ENCODE peak calls at places on chromosomes 7 and 10, in nine cellular contexts. E, T, A, K, H, V, C, J and X are unnamed samples.

GRCh38 chr10:44352316-44353127 is 32.4 kb downstream of the CXCL12 start:
- DNase-seq in E (peak), T (peak), A (peak), K (no peak), H (peak), V (no peak), C (peak), J (no peak), X (peak)

GRCh38 chr7:85023066-85023687 is 163.7 kb downstream of the SEMA3D start:
- DNase-seq in E (peak), T (no peak), A (no peak), K (peak), H (no peak), V (no peak), C (peak), J (peak), X (peak)

GRCh38 chr10:86663576-86664369 is 4.5 kb upstream of the LDB3 start:
- DNase-seq in E (no peak), T (no peak), A (no peak), K (no peak), H (no peak), V (no peak), C (no peak), J (no peak), X (peak)

GRCh38 chr10:132397036-132397541 is at the start of gene PWWP2B:
- DNase-seq in E (peak), T (peak), A (peak), K (no peak), H (peak), V (peak), C (peak), J (no peak), X (peak)

GRCh38 chr7:51647931-51648351 is 331.3 kb upstream of the COBL start:
- DNase-seq in E (no peak), T (peak), A (peak), K (no peak), H (no peak), V (no peak), C (peak), J (peak), X (no peak)

GRCh38 chr7:158274404-158274811 is 313.2 kb downstream of the PTPRN2 start:
- DNase-seq in E (no peak), T (no peak), A (no peak), K (no peak), H (peak), V (no peak), C (no peak), J (no peak), X (no peak)

GRCh38 chr10:77195101-77195500 is 442.5 kb downstream of the KCNMA1 start:
- DNase-seq in E (peak), T (no peak), A (no peak), K (peak), H (no peak), V (no peak), C (no peak), J (no peak), X (no peak)

GRCh38 chr7:25952277-25953057 is 199.5 kb upstream of the NFE2L3 start:
- DNase-seq in E (no peak), T (no peak), A (no peak), K (no peak), H (peak), V (no peak), C (peak), J (peak), X (no peak)

GRCh38 chr10:22415072-22415471 is 69.8 kb downstream of the SPAG6 start:
- DNase-seq in E (no peak), T (no peak), A (no peak), K (no peak), H (no peak), V (no peak), C (no peak), J (no peak), X (no peak)

GRCh38 chr7:17336168-17336567 is 37.7 kb downstream of the AHR start:
- DNase-seq in E (no peak), T (no peak), A (no peak), K (no peak), H (no peak), V (no peak), C (no peak), J (no peak), X (no peak)

GRCh38 chr7:15832996-15833395 is 146.5 kb upstream of the MEOX2 start:
- DNase-seq in E (no peak), T (peak), A (no peak), K (no peak), H (no peak), V (no peak), C (peak), J (no peak), X (peak)

GRCh38 chr7:155265960-155266359 is 31.7 kb upstream of the INSIG1 start:
- DNase-seq in E (no peak), T (no peak), A (no peak), K (no peak), H (no peak), V (no peak), C (no peak), J (no peak), X (no peak)

GRCh38 chr10:84429926-84430520 is 101.6 kb downstream of the CCSER2 start:
- DNase-seq in E (peak), T (peak), A (peak), K (peak), H (no peak), V (peak), C (peak), J (peak), X (peak)

GRCh38 chr10:13518076-13518692 is 10.6 kb downstream of the BEND7 start:
- DNase-seq in E (peak), T (no peak), A (no peak), K (no peak), H (peak), V (no peak), C (no peak), J (no peak), X (no peak)
- TF ChIP-seq CTCF in E (peak), T (no peak), A (no peak), K (peak), H (no peak), V (no peak), C (no peak), J (peak), X (peak)

GRCh38 chr7:341841-342638 is 52.1 kb downstream of the FOXL3 start:
- DNase-seq in E (no peak), T (peak), A (peak), K (no peak), H (peak), V (no peak), C (peak), J (peak), X (peak)
- TF ChIP-seq POLR2A in E (no peak), T (no peak), A (no peak), K (no peak), H (no peak), V (no peak), C (peak), J (no peak), X (no peak)

GRCh38 chr7:124765401-124766352 is at the start of gene GPR37:
- DNase-seq in E (peak), T (peak), A (peak), K (peak), H (peak), V (no peak), C (peak), J (no peak), X (peak)
- TF ChIP-seq CTCF in E (peak), T (peak), A (no peak), K (no peak), H (no peak), V (peak), C (no peak), J (no peak), X (no peak)

DNA sequence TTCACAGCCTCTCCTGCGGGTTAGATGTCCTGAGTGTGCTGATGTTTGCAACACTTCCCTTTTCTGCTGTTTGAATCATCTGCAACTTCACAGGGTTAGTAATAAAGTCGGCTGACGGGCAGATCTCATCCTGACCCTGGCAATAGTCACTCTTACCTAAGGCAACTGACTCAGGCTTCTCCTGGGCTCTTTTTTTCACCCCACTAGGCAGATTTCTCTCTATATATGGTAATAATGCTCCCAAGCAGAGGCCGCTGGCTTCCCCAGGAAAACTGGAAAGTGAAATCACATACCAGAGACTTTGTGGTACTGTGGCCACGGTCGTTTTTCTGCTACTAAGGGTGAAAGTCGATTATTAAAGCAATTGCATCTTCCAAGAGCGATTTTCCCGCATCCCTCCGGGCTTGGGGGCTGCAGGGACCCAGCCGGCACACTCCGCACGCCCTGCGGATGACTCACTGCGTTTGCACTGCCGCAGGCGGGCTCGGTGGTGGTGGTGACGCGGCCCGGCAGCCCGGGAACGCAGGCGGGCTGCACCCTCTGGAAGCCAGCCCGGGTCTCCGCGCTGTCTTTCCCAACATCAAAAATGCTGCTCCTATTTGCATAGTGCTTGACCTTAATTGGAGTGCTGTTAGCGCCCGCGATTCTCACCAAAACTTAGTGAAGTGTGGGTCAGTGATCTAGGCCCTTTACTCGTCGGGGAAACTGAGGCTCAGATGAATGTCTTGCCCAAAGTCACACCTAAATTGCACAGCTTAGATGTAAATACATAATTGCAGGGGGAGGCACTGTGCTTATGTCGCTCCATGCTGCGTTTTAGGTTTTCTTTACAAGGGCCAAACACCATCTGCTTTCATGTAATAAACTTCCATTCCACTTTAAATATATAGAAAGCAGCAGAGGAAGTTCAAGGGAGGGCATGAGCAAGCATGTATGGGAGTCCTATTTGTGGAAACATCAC is 47.6 kb upstream of the ITGB1 start:
- DNase-seq in E (peak), T (peak), A (peak), K (peak), H (peak), V (peak), C (peak), J (peak), X (peak)
- TF ChIP-seq POLR2A in E (peak), T (peak), A (no peak), K (no peak), H (no peak), V (peak), C (peak), J (peak), X (peak)

DNA sequence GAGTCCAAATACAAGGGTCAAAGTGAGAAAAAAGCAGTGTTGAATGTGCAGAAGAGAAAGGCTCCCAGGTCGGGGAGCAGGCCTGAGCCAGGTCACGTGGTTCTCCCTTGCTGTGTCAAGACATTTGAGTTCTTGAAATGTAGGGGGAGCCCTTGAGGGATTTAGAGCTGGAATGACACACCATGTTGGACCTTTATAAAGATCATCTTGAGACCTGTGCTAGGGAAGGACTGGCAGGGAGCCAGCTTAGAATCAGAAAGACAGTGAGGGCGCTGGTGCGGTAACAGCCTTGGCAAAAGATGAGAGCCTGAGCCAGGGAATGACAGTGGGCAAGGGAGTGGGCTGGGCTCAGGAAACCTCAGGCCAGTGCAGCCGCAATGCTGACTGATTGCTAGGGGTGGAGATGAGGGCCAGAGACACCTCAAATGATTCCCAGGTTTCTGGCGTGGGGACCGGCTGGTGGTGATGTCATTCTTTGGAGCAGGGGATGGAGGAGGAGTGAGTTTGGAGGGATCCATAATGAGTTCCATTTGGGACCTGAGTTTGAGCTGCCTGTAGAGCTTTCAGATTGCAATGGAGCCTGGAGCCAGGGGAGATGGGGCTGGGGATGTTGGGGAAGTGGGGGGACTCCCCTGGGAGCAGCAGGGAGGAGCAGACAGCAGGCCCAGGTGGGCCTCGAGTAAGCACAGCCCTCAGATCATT is 120.2 kb downstream of the PTPN20 start:
- DNase-seq in E (no peak), T (no peak), A (no peak), K (peak), H (no peak), V (no peak), C (no peak), J (no peak), X (peak)
- TF ChIP-seq CTCF in E (no peak), T (no peak), A (no peak), K (no peak), H (no peak), V (no peak), C (no peak), J (no peak), X (no peak)

GRCh38 chr7:7182156-7183060 is at the start of gene C1GALT1:
- DNase-seq in E (peak), T (peak), A (peak), K (peak), H (peak), V (peak), C (peak), J (peak), X (peak)
- TF ChIP-seq POLR2A in E (peak), T (peak), A (peak), K (peak), H (peak), V (peak), C (peak), J (peak), X (peak)